ENCODE peak calls at places on chromosomes 5 and 9, in eight cellular contexts. Y is amygdala, K is T47D, Z is thyroid gland, D is naive B cell, W is psoas muscle, N is D341Med, F is ecto neural progenitor cell. R is an unnamed sample.

GRCh38 chr5:142894749-142895148 is 124.6 kb downstream of the ARHGAP26 start:
- DNase-seq in N (no peak), K (no peak), F (no peak), Y (no peak), D (no peak), Z (no peak), W (no peak), R (no peak)

GRCh38 chr9:20041717-20042116 is 252.9 kb upstream of the SLC24A2 start:
- DNase-seq in F (no peak), W (no peak), K (no peak), Y (no peak), Z (peak), N (peak), D (no peak), R (peak)

GRCh38 chr5:173802670-173803165 is 85.4 kb upstream of the CPEB4 start:
- DNase-seq in W (peak), Z (no peak), F (no peak), N (no peak), Y (no peak), K (no peak), D (no peak), R (no peak)

GRCh38 chr9:124511426-124511840 is 4.2 kb upstream of the NR5A1 start:
- DNase-seq in W (no peak), F (no peak), Y (no peak), N (no peak), K (peak), D (no peak), Z (no peak), R (no peak)

GRCh38 chr5:2134543-2135299 is 252.0 kb upstream of the IRX4 start:
- DNase-seq in K (no peak), Y (no peak), Z (no peak), D (no peak), N (no peak), F (no peak), W (no peak), R (no peak)

GRCh38 chr5:112878760-112879159 is 17.7 kb downstream of the SRP19 start:
- DNase-seq in F (no peak), W (no peak), N (no peak), D (no peak), Y (no peak), Z (no peak), K (no peak), R (no peak)

GRCh38 chr9:69965416-69966145 is 78.1 kb upstream of the MAMDC2 start:
- DNase-seq in Y (no peak), F (no peak), Z (no peak), D (no peak), W (no peak), N (no peak), K (no peak), R (no peak)

GRCh38 chr9:69380301-69380700 is 55.3 kb downstream of the ENTREP1 start:
- DNase-seq in Y (no peak), K (no peak), Z (no peak), F (no peak), W (no peak), D (no peak), N (no peak), R (no peak)

GRCh38 chr9:121057821-121058220 is 7.7 kb upstream of the C5 start:
- DNase-seq in Y (no peak), D (no peak), F (no peak), W (no peak), K (no peak), Z (no peak), N (no peak), R (no peak)

GRCh38 chr5:115236599-115236998 is 26.1 kb downstream of the PGGT1B start:
- DNase-seq in Y (no peak), N (no peak), Z (no peak), F (no peak), W (no peak), D (no peak), K (no peak), R (no peak)

GRCh38 chr9:13568851-13569618 is 289.5 kb upstream of the MPDZ start:
- DNase-seq in K (no peak), D (no peak), Y (peak), Z (no peak), N (peak), F (no peak), W (peak), R (no peak)

GRCh38 chr5:169762338-169763095 is 125.4 kb downstream of the DOCK2 start:
- DNase-seq in F (no peak), N (no peak), D (no peak), W (no peak), Z (no peak), Y (no peak), K (no peak), R (no peak)